ENCODE peak calls at places on chromosomes 11 and 22, in five cellular contexts. A, E, G, J and B are unnamed samples.

GRCh38 chr11:59172345-59173079 is 580 bp downstream of the DTX4 start:
- DNase-seq in A (peak; percentile 56), E (peak; percentile 88), G (peak; percentile 70), J (no peak), B (no peak)

GRCh38 chr11:86519064-86519911 is 144.6 kb downstream of the CCDC81 start:
- DNase-seq in A (no peak), E (no peak), G (no peak), J (peak; percentile 23), B (no peak)

GRCh38 chr11:67031791-67032561 is 9.0 kb downstream of the SYT12 start:
- DNase-seq in A (no peak), E (no peak), G (no peak), J (no peak), B (no peak)

GRCh38 chr22:39527481-39527961 is 5.0 kb downstream of the RPS19BP1 start:
- DNase-seq in A (no peak), E (no peak), G (no peak), J (no peak), B (no peak)

GRCh38 chr11:92765965-92766371 is 203.5 kb upstream of the MTNR1B start:
- DNase-seq in A (no peak), E (peak; percentile 76), G (peak; percentile 35), J (no peak), B (no peak)

GRCh38 chr11:11909727-11910126 is 68.0 kb downstream of the USP47 start:
- DNase-seq in A (no peak), E (no peak), G (no peak), J (no peak), B (no peak)

GRCh38 chr11:92453055-92453454 is 228.4 kb downstream of the FAT3 start:
- DNase-seq in A (no peak), E (no peak), G (no peak), J (no peak), B (no peak)

GRCh38 chr11:69104212-69104855 is 51.4 kb upstream of the SMIM38 start:
- DNase-seq in A (no peak), E (no peak), G (peak; percentile 17), J (no peak), B (no peak)

GRCh38 chr11:3984896-3985295 is 109.7 kb upstream of the RRM1 start:
- DNase-seq in A (no peak), E (no peak), G (no peak), J (no peak), B (peak; percentile 71)

GRCh38 chr11:10526974-10527918 is 13.7 kb downstream of the RNF141 start:
- DNase-seq in A (peak; percentile 43), E (no peak), G (no peak), J (peak; percentile 42), B (no peak)

GRCh38 chr11:58057481-58057880 is 26.7 kb downstream of the OR6Q1 start:
- DNase-seq in A (no peak), E (no peak), G (no peak), J (no peak), B (no peak)

GRCh38 chr11:82890002-82890341 is 10.3 kb downstream of the PRCP start:
- DNase-seq in A (no peak), E (no peak), G (no peak), J (no peak), B (no peak)

GRCh38 chr22:17855891-17856290 is 81.6 kb upstream of the BID start:
- DNase-seq in A (no peak), E (no peak), G (no peak), J (no peak), B (no peak)

GRCh38 chr11:69475866-69476714 is 5.4 kb upstream of the LINC01488 start:
- DNase-seq in A (no peak), E (peak; percentile 64), G (no peak), J (no peak), B (no peak)

GRCh38 chr11:75553889-75554257 is 8.2 kb upstream of the SERPINH1 start:
- DNase-seq in A (no peak), E (no peak), G (no peak), J (no peak), B (no peak)

GRCh38 chr11:128506999-128507591 is 80.3 kb downstream of the ETS1 start:
- DNase-seq in A (no peak), E (no peak), G (peak; percentile 67), J (peak; percentile 86), B (no peak)

GRCh38 chr11:67483901-67484665 is 1.3 kb downstream of the AIP start:
- DNase-seq in A (no peak), E (no peak), G (no peak), J (no peak), B (no peak)

GRCh38 chr11:105393326-105393725 is 216.5 kb upstream of the GRIA4 start:
- DNase-seq in A (no peak), E (no peak), G (no peak), J (no peak), B (no peak)

GRCh38 chr22:20033045-20033706 is 12.3 kb downstream of the TANGO2 start:
- DNase-seq in A (no peak), E (no peak), G (peak; percentile 74), J (no peak), B (no peak)

GRCh38 chr11:85718126-85718943 is 32.3 kb upstream of the CCDC89 start:
- DNase-seq in A (no peak), E (no peak), G (no peak), J (no peak), B (no peak)

GRCh38 chr22:44355688-44356070 is 42.9 kb upstream of the SHISAL1 start:
- DNase-seq in A (no peak), E (peak; percentile 44), G (peak; percentile 10), J (no peak), B (no peak)

GRCh38 chr11:112834277-112834755 is 126.9 kb upstream of the NCAM1 start:
- DNase-seq in A (no peak), E (no peak), G (peak; percentile 35), J (no peak), B (no peak)

GRCh38 chr11:74019860-74020259 is 11.0 kb upstream of the UCP3 start:
- DNase-seq in A (no peak), E (no peak), G (no peak), J (no peak), B (no peak)

GRCh38 chr22:37198290-37199102 is 10.4 kb upstream of the C1QTNF6 start:
- DNase-seq in A (peak; percentile 82), E (peak; percentile 97), G (peak; percentile 89), J (peak; percentile 88), B (peak; percentile 80)

GRCh38 chr22:39818050-39818449 is 75.5 kb downstream of the ENTHD1 start:
- DNase-seq in A (no peak), E (no peak), G (no peak), J (no peak), B (no peak)

GRCh38 chr11:81368192-81368591 is 1365.5 kb downstream of the FAM181B start:
- DNase-seq in A (no peak), E (peak; percentile 66), G (no peak), J (no peak), B (no peak)

GRCh38 chr11:106167085-106167484 is 89.6 kb downstream of the AASDHPPT start:
- DNase-seq in A (no peak), E (no peak), G (no peak), J (no peak), B (no peak)

GRCh38 chr11:118607401-118608267 is at the start of gene PHLDB1:
- DNase-seq in A (no peak), E (peak; percentile 84), G (peak; percentile 59), J (peak; percentile 61), B (peak; percentile 75)

DNA sequence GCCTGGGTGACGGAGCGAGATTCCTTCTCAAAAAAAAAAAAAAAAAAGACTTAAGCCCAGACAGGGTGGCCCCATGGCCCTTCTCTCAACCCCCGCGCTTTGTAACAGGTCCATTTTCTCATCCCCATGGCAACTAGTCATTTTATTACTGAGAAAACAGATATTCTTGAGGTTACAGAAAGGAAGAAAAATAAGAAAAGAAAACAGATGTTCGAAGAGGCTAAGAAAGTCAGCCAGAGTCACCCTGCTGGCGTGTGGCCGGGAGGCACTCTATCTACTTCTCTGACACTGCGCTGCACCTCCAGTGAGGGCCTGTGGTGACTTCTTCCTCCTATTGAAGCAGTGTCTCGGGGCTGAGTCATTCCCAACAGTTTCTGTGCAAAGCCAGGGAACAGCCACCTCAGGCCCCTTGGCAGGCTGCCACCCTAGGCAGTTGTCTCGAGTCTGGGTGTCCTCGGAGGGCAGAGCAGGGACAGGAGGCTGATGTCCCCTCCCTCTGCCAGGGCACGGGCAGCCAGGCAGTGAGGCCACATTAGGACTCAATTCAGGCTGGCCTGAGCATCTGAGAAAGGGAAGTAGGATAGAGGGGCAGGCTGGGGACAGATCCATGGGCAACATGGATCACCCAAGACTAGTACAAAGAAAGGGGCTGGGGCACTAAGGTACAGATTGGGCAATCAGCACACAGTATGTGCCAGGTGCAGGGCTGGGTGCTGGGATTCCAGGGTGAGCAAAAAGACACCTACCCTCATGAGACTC is 16.4 kb upstream of the SYVN1 start:
- DNase-seq in A (no peak), E (peak; percentile 82), G (peak; percentile 90), J (peak; percentile 89), B (peak; percentile 85)
- TF ChIP-seq POLR2A in A (no peak), E (no peak), G (no peak), J (peak; percentile 14), B (peak; percentile 80)

GRCh38 chr11:819943-820649 is 1.4 kb downstream of the PNPLA2 start:
- DNase-seq in A (peak; percentile 92), E (peak; percentile 99), G (peak; percentile 96), J (peak; percentile 92), B (peak; percentile 93)
- TF ChIP-seq POLR2A in A (no peak), E (no peak), G (peak; percentile 80), J (peak; percentile 13), B (no peak)

DNA sequence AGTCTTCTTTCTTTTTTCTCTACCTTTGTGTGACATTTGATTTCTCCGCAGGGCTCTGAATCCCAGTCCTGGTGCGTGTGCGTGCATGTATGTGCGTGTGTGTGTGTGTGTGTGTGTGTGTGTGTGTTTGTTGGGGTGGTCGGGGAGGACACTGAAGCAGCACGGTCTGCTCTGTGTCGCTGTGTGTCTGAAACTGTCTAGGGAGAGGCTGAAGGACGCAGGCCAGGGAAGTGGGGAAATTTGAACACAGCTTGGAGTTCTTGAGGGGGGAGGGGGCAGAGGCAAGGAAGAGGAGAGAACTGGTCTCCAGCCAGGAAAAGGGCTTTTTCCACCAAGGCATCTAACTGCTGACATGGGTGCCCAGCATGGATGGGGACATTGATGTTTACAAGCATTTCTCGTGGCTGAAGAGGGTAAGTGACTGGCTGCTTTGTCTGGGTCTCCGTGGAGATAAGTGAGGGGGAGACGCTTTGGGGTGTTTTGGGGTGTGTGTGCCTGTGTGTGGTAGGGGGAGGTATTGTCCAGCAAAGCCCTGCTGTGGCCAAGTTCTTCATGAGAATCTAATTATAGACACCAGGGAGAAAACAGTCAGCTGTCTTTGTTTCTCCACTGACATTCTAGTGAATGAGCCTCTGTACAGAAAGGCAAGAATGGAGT is 63.6 kb downstream of the PPFIBP2 start:
- DNase-seq in A (no peak), E (no peak), G (no peak), J (no peak), B (no peak)
- TF ChIP-seq POLR2A in A (no peak), E (no peak), G (no peak), J (no peak), B (no peak)

GRCh38 chr11:117410238-117410637 is 82.6 kb downstream of the CEP164 start:
- DNase-seq in A (no peak), E (no peak), G (no peak), J (no peak), B (no peak)
- TF ChIP-seq POLR2A in A (no peak), E (no peak), G (no peak), J (no peak), B (no peak)

DNA sequence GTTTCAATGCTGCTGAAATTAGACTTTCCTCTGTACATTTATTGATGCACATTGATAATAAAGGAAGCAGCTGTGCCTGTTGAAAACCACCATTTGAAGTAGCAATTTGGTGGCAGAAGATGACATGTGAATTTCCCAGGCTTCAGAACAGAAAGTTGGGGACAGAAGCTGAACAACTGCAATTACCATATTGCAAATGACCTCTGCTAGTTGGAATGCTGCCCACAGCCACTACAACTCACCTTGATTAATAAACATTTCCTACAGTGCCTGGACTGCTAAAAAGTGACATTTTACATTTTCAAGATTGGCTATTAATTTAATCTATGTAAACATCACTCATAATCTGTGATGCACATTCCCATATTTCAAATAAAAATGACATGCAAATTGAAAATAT is 208.6 kb downstream of the LUZP2 start:
- DNase-seq in A (no peak), E (no peak), G (no peak), J (no peak), B (no peak)
- TF ChIP-seq POLR2A in A (no peak), E (no peak), G (no peak), J (no peak), B (no peak)